ENCODE peak calls at places on chromosomes 4 and X, in five cellular contexts. One of them, this sample, is unnamed.

GRCh38 chrX:11600578-11600977 is 65.1 kb downstream of the ARHGAP6 start:
- DNase-seq in natural killer cell: no peak
- DNase-seq in neural crest cell: no peak
- DNase-seq in endothelial cell of umbilical vein: no peak
- DNase-seq in foreskin fibroblast: no peak
- DNase-seq in this sample: no peak

GRCh38 chr4:4704267-4704666 is 155.2 kb upstream of the MSX1 start:
- DNase-seq in natural killer cell: no peak
- DNase-seq in neural crest cell: no peak
- DNase-seq in endothelial cell of umbilical vein: no peak
- DNase-seq in foreskin fibroblast: peak
- DNase-seq in this sample: no peak

GRCh38 chrX:13763489-13763888 is 28.9 kb downstream of the OFD1 start:
- DNase-seq in natural killer cell: no peak
- DNase-seq in neural crest cell: no peak
- DNase-seq in endothelial cell of umbilical vein: no peak
- DNase-seq in foreskin fibroblast: no peak
- DNase-seq in this sample: no peak

GRCh38 chr4:87057835-87058234 is 123.0 kb downstream of the AFF1 start:
- DNase-seq in natural killer cell: no peak
- DNase-seq in neural crest cell: no peak
- DNase-seq in endothelial cell of umbilical vein: no peak
- DNase-seq in foreskin fibroblast: no peak
- DNase-seq in this sample: no peak

GRCh38 chrX:123476636-123477219 is 256.1 kb downstream of the THOC2 start:
- DNase-seq in natural killer cell: no peak
- DNase-seq in neural crest cell: no peak
- DNase-seq in endothelial cell of umbilical vein: no peak
- DNase-seq in foreskin fibroblast: no peak
- DNase-seq in this sample: no peak

GRCh38 chr4:174928575-174929253 is 10.6 kb downstream of the ADAM29 start:
- DNase-seq in natural killer cell: no peak
- DNase-seq in neural crest cell: no peak
- DNase-seq in endothelial cell of umbilical vein: no peak
- DNase-seq in foreskin fibroblast: no peak
- DNase-seq in this sample: no peak

GRCh38 chr4:19693949-19694597 is 557.6 kb upstream of the SLIT2 start:
- DNase-seq in natural killer cell: no peak
- DNase-seq in neural crest cell: no peak
- DNase-seq in endothelial cell of umbilical vein: peak
- DNase-seq in foreskin fibroblast: no peak
- DNase-seq in this sample: no peak

GRCh38 chr4:27027428-27027827 is 166.8 kb downstream of the STIM2 start:
- DNase-seq in natural killer cell: no peak
- DNase-seq in neural crest cell: no peak
- DNase-seq in endothelial cell of umbilical vein: no peak
- DNase-seq in foreskin fibroblast: no peak
- DNase-seq in this sample: no peak

GRCh38 chrX:77900688-77901087 is 1.4 kb downstream of the COX7B start:
- DNase-seq in natural killer cell: no peak
- DNase-seq in neural crest cell: no peak
- DNase-seq in endothelial cell of umbilical vein: no peak
- DNase-seq in foreskin fibroblast: no peak
- DNase-seq in this sample: no peak

GRCh38 chr4:111652206-111652605 is 493.0 kb upstream of the FAM241A start:
- DNase-seq in natural killer cell: no peak
- DNase-seq in neural crest cell: no peak
- DNase-seq in endothelial cell of umbilical vein: no peak
- DNase-seq in foreskin fibroblast: no peak
- DNase-seq in this sample: no peak

GRCh38 chrX:72306851-72307645 is 1.3 kb upstream of the CITED1 start:
- DNase-seq in natural killer cell: peak
- DNase-seq in neural crest cell: peak
- DNase-seq in endothelial cell of umbilical vein: peak
- DNase-seq in foreskin fibroblast: peak
- DNase-seq in this sample: peak

GRCh38 chr4:158622251-158622650 is 49.4 kb downstream of the C4orf46 start:
- DNase-seq in natural killer cell: no peak
- DNase-seq in neural crest cell: no peak
- DNase-seq in endothelial cell of umbilical vein: no peak
- DNase-seq in foreskin fibroblast: peak
- DNase-seq in this sample: no peak

GRCh38 chr4:139622856-139623255 is 42.8 kb upstream of the MGST2 start:
- DNase-seq in natural killer cell: no peak
- DNase-seq in neural crest cell: no peak
- DNase-seq in endothelial cell of umbilical vein: no peak
- DNase-seq in foreskin fibroblast: no peak
- DNase-seq in this sample: no peak

GRCh38 chrX:19137064-19137463 is 14.8 kb upstream of the ADGRG2 start:
- DNase-seq in natural killer cell: no peak
- DNase-seq in neural crest cell: no peak
- DNase-seq in endothelial cell of umbilical vein: no peak
- DNase-seq in foreskin fibroblast: no peak
- DNase-seq in this sample: no peak

GRCh38 chr4:54661156-54661555 is 3.4 kb downstream of the KIT start:
- DNase-seq in natural killer cell: no peak
- DNase-seq in neural crest cell: no peak
- DNase-seq in endothelial cell of umbilical vein: no peak
- DNase-seq in foreskin fibroblast: peak
- DNase-seq in this sample: no peak

GRCh38 chr4:5037553-5038551 is 13.4 kb upstream of the STK32B start:
- DNase-seq in natural killer cell: no peak
- DNase-seq in neural crest cell: no peak
- DNase-seq in endothelial cell of umbilical vein: peak
- DNase-seq in foreskin fibroblast: peak
- DNase-seq in this sample: no peak

DNA sequence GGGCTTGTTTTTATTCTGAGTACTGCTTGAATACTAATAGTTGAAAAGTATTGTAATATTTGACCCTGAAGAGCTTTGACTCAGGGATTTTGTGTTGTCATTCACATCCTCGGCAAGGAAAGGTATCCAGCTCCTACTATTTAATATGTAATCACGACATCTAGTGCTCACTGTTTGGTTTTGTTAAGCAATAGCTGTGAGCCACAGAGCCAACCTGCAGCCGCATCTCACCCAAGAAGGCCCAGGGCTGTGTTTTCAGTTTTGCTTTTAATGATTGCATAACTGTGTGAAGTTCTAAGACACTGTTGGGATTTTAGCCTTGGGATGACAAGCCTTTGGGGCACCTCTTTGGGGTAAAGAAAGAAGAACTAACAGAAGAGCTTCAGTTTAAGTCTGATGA is 158.0 kb downstream of the RELL1 start:
- DNase-seq in natural killer cell: no peak
- DNase-seq in neural crest cell: no peak
- DNase-seq in endothelial cell of umbilical vein: no peak
- DNase-seq in foreskin fibroblast: no peak
- DNase-seq in this sample: no peak
- TF ChIP-seq CTCF in natural killer cell: no peak
- TF ChIP-seq CTCF in neural crest cell: no peak
- TF ChIP-seq CTCF in endothelial cell of umbilical vein: no peak
- TF ChIP-seq CTCF in foreskin fibroblast: no peak
- TF ChIP-seq CTCF in this sample: no peak

GRCh38 chr4:15649914-15650545 is 5.1 kb downstream of the FBXL5 start:
- DNase-seq in natural killer cell: peak
- DNase-seq in neural crest cell: peak
- DNase-seq in endothelial cell of umbilical vein: peak
- DNase-seq in foreskin fibroblast: peak
- DNase-seq in this sample: no peak
- TF ChIP-seq CTCF in natural killer cell: peak
- TF ChIP-seq CTCF in neural crest cell: peak
- TF ChIP-seq CTCF in endothelial cell of umbilical vein: peak
- TF ChIP-seq CTCF in foreskin fibroblast: peak
- TF ChIP-seq CTCF in this sample: no peak

GRCh38 chr4:12902735-12903134 is 581.4 kb downstream of the RAB28 start:
- DNase-seq in natural killer cell: no peak
- DNase-seq in neural crest cell: no peak
- DNase-seq in endothelial cell of umbilical vein: no peak
- DNase-seq in foreskin fibroblast: no peak
- DNase-seq in this sample: no peak
- TF ChIP-seq CTCF in natural killer cell: no peak
- TF ChIP-seq CTCF in neural crest cell: no peak
- TF ChIP-seq CTCF in endothelial cell of umbilical vein: no peak
- TF ChIP-seq CTCF in foreskin fibroblast: no peak
- TF ChIP-seq CTCF in this sample: no peak

GRCh38 chr4:25939330-25939729 is 25.3 kb downstream of the SMIM20 start:
- DNase-seq in natural killer cell: no peak
- DNase-seq in neural crest cell: no peak
- DNase-seq in endothelial cell of umbilical vein: no peak
- DNase-seq in foreskin fibroblast: no peak
- DNase-seq in this sample: no peak
- TF ChIP-seq CTCF in natural killer cell: no peak
- TF ChIP-seq CTCF in neural crest cell: no peak
- TF ChIP-seq CTCF in endothelial cell of umbilical vein: no peak
- TF ChIP-seq CTCF in foreskin fibroblast: no peak
- TF ChIP-seq CTCF in this sample: no peak

This sample was measured in activated B cell treated with CpG ODN at 0.5 μM for 24 hours.